ENCODE peak calls at places on chromosomes 4 and X, in five cellular contexts. A is cardiac muscle cell, O is suprapubic skin, E is RWPE1, S is AG10803. U is an unnamed sample.

GRCh38 chr4:79065262-79065661 is 126.0 kb upstream of the PAQR3 start:
- DNase-seq in A (peak), O (no peak), E (no peak), S (no peak), U (no peak)

GRCh38 chrX:18895157-18895952 is 88.6 kb downstream of the PHKA2 start:
- DNase-seq in A (no peak), O (no peak), E (peak), S (peak), U (no peak)

GRCh38 chr4:88208146-88208545 is 49.7 kb upstream of the ABCG2 start:
- DNase-seq in A (no peak), O (no peak), E (no peak), S (no peak), U (no peak)

GRCh38 chr4:99808260-99808857 is 8.3 kb upstream of the DAPP1 start:
- DNase-seq in A (peak), O (no peak), E (peak), S (peak), U (no peak)

GRCh38 chrX:12974797-12975669 is at the start of gene TMSB4X:
- DNase-seq in A (peak), O (peak), E (peak), S (peak), U (no peak)

GRCh38 chr4:41913509-41913908 is 21.7 kb upstream of the TMEM33 start:
- DNase-seq in A (no peak), O (no peak), E (no peak), S (no peak), U (no peak)

GRCh38 chr4:105369988-105370387 is 103.9 kb downstream of the PPA2 start:
- DNase-seq in A (no peak), O (no peak), E (no peak), S (peak), U (no peak)

GRCh38 chr4:57187241-57187640 is 77.1 kb upstream of the IGFBP7 start:
- DNase-seq in A (no peak), O (no peak), E (peak), S (peak), U (no peak)

GRCh38 chrX:39667746-39668507 is 429.8 kb downstream of the BCOR start:
- DNase-seq in A (no peak), O (no peak), E (no peak), S (no peak), U (no peak)

GRCh38 chrX:149711545-149712236 is at the start of gene MAGEA11:
- DNase-seq in A (no peak), O (no peak), E (no peak), S (no peak), U (no peak)

GRCh38 chrX:108362026-108362425 is 76.2 kb downstream of the COL4A6 start:
- DNase-seq in A (no peak), O (no peak), E (peak), S (no peak), U (no peak)

GRCh38 chr4:5497489-5497888 is 210.9 kb downstream of the EVC2 start:
- DNase-seq in A (no peak), O (no peak), E (no peak), S (no peak), U (no peak)

GRCh38 chr4:373062-373839 is 35.6 kb downstream of the ZNF141 start:
- DNase-seq in A (no peak), O (no peak), E (no peak), S (no peak), U (no peak)

GRCh38 chr4:47668810-47669408 is 169.0 kb downstream of the CORIN start:
- DNase-seq in A (peak), O (no peak), E (peak), S (peak), U (peak)

GRCh38 chrX:57817302-57817701 is 93.0 kb downstream of the ZXDA start:
- DNase-seq in A (no peak), O (no peak), E (no peak), S (peak), U (no peak)
- TF ChIP-seq CTCF in A (peak), O (no peak), E (peak), S (peak), U (no peak)

GRCh38 chrX:50680990-50681389 is 133.0 kb downstream of the SHROOM4 start:
- DNase-seq in A (no peak), O (no peak), E (no peak), S (no peak), U (no peak)
- TF ChIP-seq CTCF in A (peak), O (no peak), E (no peak), S (peak), U (no peak)

DNA sequence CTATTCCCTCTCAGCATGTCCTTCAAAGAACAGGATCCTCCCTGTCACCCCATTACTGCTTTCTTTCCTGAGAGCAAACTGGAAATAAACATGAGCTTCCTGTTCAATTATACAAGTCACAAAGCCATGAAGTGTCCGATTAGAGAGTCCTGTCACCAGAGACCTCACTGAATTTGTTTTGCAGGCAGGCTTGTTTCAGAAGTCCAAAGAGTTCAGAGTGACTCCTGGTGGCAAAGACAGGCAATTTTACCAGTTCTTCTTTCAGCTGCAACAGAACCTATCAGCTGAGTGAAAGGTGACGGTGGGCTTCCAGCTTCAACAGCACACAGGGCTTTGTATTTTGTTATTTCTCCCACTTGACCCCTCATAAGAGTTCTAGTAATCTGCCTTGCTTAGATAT is 6.4 kb downstream of the ELK1 start:
- DNase-seq in A (peak), O (no peak), E (no peak), S (peak), U (no peak)
- TF ChIP-seq CTCF in A (peak), O (no peak), E (no peak), S (peak), U (no peak)

DNA sequence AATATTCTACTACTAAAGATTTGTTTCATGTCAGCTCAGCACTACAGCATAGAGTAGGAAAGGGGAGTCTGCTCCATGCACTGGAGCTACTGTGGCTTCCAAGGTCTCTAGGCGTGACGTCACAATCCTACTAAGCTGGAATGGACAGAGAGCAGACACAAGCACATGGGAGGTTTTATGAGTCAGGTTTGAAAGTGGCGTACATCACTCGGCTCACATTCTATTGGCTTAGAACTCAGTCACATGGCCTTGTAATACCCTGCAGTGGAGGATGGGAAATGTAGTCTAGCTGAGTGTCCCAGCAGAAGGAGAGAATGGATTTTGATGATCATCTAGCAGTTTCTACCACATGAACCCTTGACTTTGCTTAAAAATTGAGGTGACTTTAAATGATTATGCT is 624.8 kb upstream of the ATOH1 start:
- DNase-seq in A (no peak), O (no peak), E (no peak), S (no peak), U (no peak)
- TF ChIP-seq CTCF in A (no peak), O (no peak), E (no peak), S (no peak), U (no peak)

DNA sequence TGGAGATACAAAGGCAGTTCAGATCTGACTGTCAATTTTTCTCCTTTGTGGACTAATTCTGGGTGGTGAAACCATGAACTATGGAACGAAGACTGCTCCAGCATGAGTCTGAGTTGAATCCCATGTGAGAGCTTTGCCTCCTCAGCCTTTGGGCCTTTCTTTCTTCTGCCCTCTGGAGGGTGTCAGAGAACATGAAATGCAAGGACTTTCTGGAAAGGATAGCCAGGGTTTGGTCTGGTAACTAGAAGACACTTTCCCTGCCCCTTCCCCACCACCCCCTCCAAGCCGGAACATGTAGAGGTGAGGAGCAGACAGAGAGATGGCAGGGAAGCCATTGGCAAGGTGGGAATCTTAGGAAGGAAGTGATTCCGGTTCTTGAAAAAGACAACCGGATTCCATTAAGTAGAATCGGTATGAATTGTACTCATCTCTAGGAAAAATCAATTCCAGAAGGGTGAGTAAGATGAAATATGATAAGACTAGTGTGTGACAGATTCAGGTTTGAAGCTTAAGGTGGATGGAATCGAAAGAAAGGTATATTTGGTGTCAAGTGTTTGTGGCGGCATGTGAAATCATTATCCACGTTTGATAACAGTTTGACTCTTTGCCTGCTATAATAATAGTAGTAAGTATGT is 19.0 kb downstream of the FHL1 start:
- DNase-seq in A (peak), O (no peak), E (no peak), S (peak), U (no peak)
- TF ChIP-seq CTCF in A (peak), O (no peak), E (no peak), S (peak), U (peak)

GRCh38 chrX:82677281-82677680 is 830.8 kb upstream of the POU3F4 start:
- DNase-seq in A (no peak), O (no peak), E (no peak), S (no peak), U (no peak)

GRCh38 chrX:82676386-82676785 is 831.7 kb upstream of the POU3F4 start:
- DNase-seq in A (no peak), O (no peak), E (no peak), S (no peak), U (no peak)
- TF ChIP-seq CTCF in A (no peak), O (no peak), E (no peak), S (no peak), U (no peak)

GRCh38 chr4:155899891-155900290 is 3.6 kb upstream of the TDO2 start:
- DNase-seq in A (peak), O (no peak), E (no peak), S (no peak), U (no peak)
- TF ChIP-seq CTCF in A (no peak), O (no peak), E (no peak), S (no peak), U (no peak)

GRCh38 chr4:185534850-185535761 is at the start of gene PDLIM3:
- DNase-seq in A (peak), O (no peak), E (peak), S (no peak), U (no peak)
- TF ChIP-seq CTCF in A (no peak), O (no peak), E (no peak), S (no peak), U (no peak)

U was measured in HFF-Myc.